ENCODE peak calls at places on chromosomes 1 and 21, in four cellular contexts. V is COR-L47; P is stimulated activated naive CD8-positive, alpha-beta T cell treated with anti-CD3 and anti-CD28 coated beads, Interleukin-15, amount 100 ng/mL, for 72 hours; U is NAMALWA. S is an unnamed sample.

GRCh38 chr1:167239257-167239656 is 18.6 kb downstream of the POU2F1 start:
- DNase-seq in P (no peak), V (no peak), U (no peak), S (no peak)

GRCh38 chr1:156487862-156488261 is 12.7 kb downstream of the MEF2D start:
- DNase-seq in U (no peak), P (peak), V (no peak), S (no peak)

GRCh38 chr1:111372336-111372965 is 55.1 kb downstream of the OVGP1 start:
- DNase-seq in U (no peak), P (no peak), V (no peak), S (no peak)

GRCh38 chr21:43691086-43691795 is 27.7 kb upstream of the PDXK start:
- DNase-seq in P (no peak), U (no peak), V (no peak), S (no peak)

GRCh38 chr1:55623339-55623738 is 408.2 kb upstream of the USP24 start:
- DNase-seq in P (no peak), U (no peak), V (no peak), S (no peak)

GRCh38 chr21:42568834-42569731 is 55.4 kb downstream of the SLC37A1 start:
- DNase-seq in V (peak), P (peak), U (no peak), S (no peak)

GRCh38 chr1:108089482-108089881 is 110.7 kb downstream of the SLC25A24 start:
- DNase-seq in U (no peak), P (no peak), V (no peak), S (no peak)

GRCh38 chr1:47432071-47433036 is 5.5 kb upstream of the FOXD2 start:
- DNase-seq in U (peak), V (no peak), P (peak), S (peak)

GRCh38 chr1:111553199-111553598 is 49.8 kb upstream of the ADORA3 start:
- DNase-seq in V (no peak), U (no peak), P (no peak), S (no peak)

GRCh38 chr1:57483954-57484353 is 60.1 kb upstream of the DAB1 start:
- DNase-seq in U (no peak), P (no peak), V (no peak), S (peak)

GRCh38 chr1:163035791-163036249 is 33.3 kb upstream of the RGS4 start:
- DNase-seq in P (no peak), U (no peak), V (peak), S (no peak)

GRCh38 chr21:25934130-25934529 is 199.4 kb downstream of the GABPA start:
- DNase-seq in U (no peak), V (no peak), P (no peak), S (no peak)

GRCh38 chr1:41925712-41926111 is 7.0 kb upstream of the HIVEP3 start:
- DNase-seq in P (no peak), V (peak), U (peak), S (no peak)

GRCh38 chr1:62687421-62687902 is 724 bp downstream of the DOCK7 start:
- DNase-seq in P (peak), V (peak), U (peak), S (no peak)

GRCh38 chr1:227449051-227449450 is 114.3 kb upstream of the ZNF678 start:
- DNase-seq in P (peak), U (peak), V (no peak), S (peak)

S was measured in Karpas-422.